ENCODE peak calls at places on chromosomes 2 and 18, in four cellular contexts. M is stimulated activated CD4-positive, alpha-beta T cell treated with anti-CD3 and anti-CD28 coated beads, Interleukin-1b, Interleukin-23, amount 100 ng/mL, for 24 hours; H is non-pigmented ciliary epithelial cell; Y is body of pancreas. R is an unnamed sample.
A peak's percentile ranks its signal among the peaks of the same experiment; 100 is the strongest.

GRCh38 chr2:140855471-140855870 is 1275.3 kb downstream of the LRP1B start:
- DNase-seq in H (no peak), M (no peak), Y (no peak), R (no peak)

GRCh38 chr2:78644849-78645248 is 380.7 kb upstream of the REG3G start:
- DNase-seq in Y (no peak), H (no peak), M (no peak), R (no peak)

GRCh38 chr2:100891911-100892642 is 72.1 kb downstream of the NPAS2 start:
- DNase-seq in Y (no peak), H (no peak), M (no peak), R (no peak)

GRCh38 chr2:161972866-161973265 is 101.1 kb downstream of the DPP4 start:
- DNase-seq in Y (no peak), H (no peak), M (no peak), R (no peak)

GRCh38 chr18:27860701-27861107 is 316.2 kb downstream of the CDH2 start:
- DNase-seq in Y (no peak), M (no peak), H (peak; percentile 19), R (no peak)

GRCh38 chr18:457120-457519 is 43.4 kb downstream of the COLEC12 start:
- DNase-seq in M (no peak), Y (peak; percentile 31), H (no peak), R (peak; percentile 90)

GRCh38 chr2:144454466-144455287 is 65.2 kb downstream of the ZEB2 start:
- DNase-seq in M (peak; percentile 8), Y (no peak), H (no peak), R (no peak)

GRCh38 chr2:53829669-53830290 is 30.0 kb downstream of the GPR75 start:
- DNase-seq in M (no peak), Y (no peak), H (no peak), R (no peak)

GRCh38 chr2:124318913-124319312 is 293.8 kb downstream of the CNTNAP5 start:
- DNase-seq in Y (no peak), H (no peak), M (no peak), R (no peak)

GRCh38 chr2:174078275-174078674 is 113.1 kb upstream of the SP3 start:
- DNase-seq in Y (no peak), H (no peak), M (no peak), R (no peak)

GRCh38 chr2:109060496-109060895 is 68.5 kb upstream of the SH3RF3 start:
- DNase-seq in M (no peak), H (no peak), Y (no peak), R (no peak)

GRCh38 chr2:134391751-134392160 is 137.9 kb downstream of the MGAT5 start:
- DNase-seq in Y (no peak), M (no peak), H (no peak), R (no peak)